ENCODE peak calls at places on chromosomes 16 and 17, in four cellular contexts. T is mammary epithelial cell, H is adrenal gland, X is tibial nerve. K is an unnamed sample.

GRCh38 chr17:82232876-82233785 is 4.3 kb downstream of the SLC16A3 start:
- DNase-seq in T (no peak), H (no peak), X (no peak), K (no peak)

GRCh38 chr17:15348030-15348429 is 6.6 kb upstream of the TEKT3 start:
- DNase-seq in T (peak; percentile 58), H (no peak), X (peak; percentile 23), K (no peak)

GRCh38 chr17:46894024-46894423 is 28.9 kb upstream of the GOSR2 start:
- DNase-seq in T (no peak), H (no peak), X (no peak), K (no peak)

GRCh38 chr16:55832788-55833583 is at the start of gene CES1:
- DNase-seq in T (no peak), H (peak; percentile 31), X (peak; percentile 68), K (no peak)

GRCh38 chr16:23848958-23849357 is 13.2 kb downstream of the PRKCB start:
- DNase-seq in T (no peak), H (no peak), X (no peak), K (no peak)

GRCh38 chr17:66661411-66661843 is 173.5 kb upstream of the CACNG5 start:
- DNase-seq in T (peak; percentile 89), H (peak; percentile 43), X (no peak), K (no peak)

GRCh38 chr17:73861543-73861942 is 217.3 kb upstream of the SDK2 start:
- DNase-seq in T (no peak), H (no peak), X (no peak), K (no peak)

GRCh38 chr17:75909812-75910274 is 5.2 kb upstream of the MRPL38 start:
- DNase-seq in T (peak; percentile 79), H (no peak), X (no peak), K (no peak)

GRCh38 chr16:24309222-24309905 is 53.2 kb downstream of the CACNG3 start:
- DNase-seq in T (peak; percentile 44), H (peak; percentile 73), X (no peak), K (no peak)

GRCh38 chr17:19646788-19647696 is 1.5 kb upstream of the ALDH3A2 start:
- DNase-seq in T (peak; percentile 27), H (peak; percentile 81), X (no peak), K (no peak)

GRCh38 chr17:47884905-47885735 is 10.9 kb upstream of the SP2 start:
- DNase-seq in T (no peak), H (no peak), X (no peak), K (no peak)

GRCh38 chr16:17647879-17648649 is 177.3 kb upstream of the XYLT1 start:
- DNase-seq in T (no peak), H (no peak), X (no peak), K (no peak)

GRCh38 chr17:10673318-10673717 is 16.2 kb upstream of the MYH3 start:
- DNase-seq in T (no peak), H (no peak), X (no peak), K (no peak)

GRCh38 chr16:82874251-82874650 is 247.5 kb downstream of the CDH13 start:
- DNase-seq in T (no peak), H (no peak), X (no peak), K (no peak)

GRCh38 chr17:76657505-76658386 is 14.2 kb upstream of the ST6GALNAC1 start:
- DNase-seq in T (no peak), H (no peak), X (no peak), K (no peak)

GRCh38 chr16:21598676-21599157 is 660 bp upstream of the METTL9 start:
- DNase-seq in T (peak; percentile 6), H (no peak), X (peak; percentile 9), K (peak; percentile 62)

GRCh38 chr17:78173025-78173715 is 4.8 kb downstream of the SYNGR2 start:
- DNase-seq in T (no peak), H (peak; percentile 43), X (no peak), K (no peak)

GRCh38 chr17:28173801-28174200 is 131.3 kb downstream of the NLK start:
- DNase-seq in T (no peak), H (no peak), X (no peak), K (no peak)

GRCh38 chr17:30928584-30928983 is 6.8 kb downstream of the ADAP2 start:
- DNase-seq in T (no peak), H (no peak), X (no peak), K (no peak)

GRCh38 chr16:28555593-28555992 is 1.9 kb downstream of the SGF29 start:
- DNase-seq in T (no peak), H (no peak), X (no peak), K (no peak)

GRCh38 chr17:4940625-4941021 is 555 bp downstream of the RNF167 start:
- DNase-seq in T (no peak), H (no peak), X (no peak), K (peak; percentile 74)

GRCh38 chr17:46208997-46209396 is 15.8 kb upstream of the KANSL1 start:
- DNase-seq in T (no peak), H (no peak), X (no peak), K (no peak)

GRCh38 chr16:4659363-4660353 is 33.7 kb upstream of the NUDT16L1 start:
- DNase-seq in T (no peak), H (no peak), X (no peak), K (no peak)

GRCh38 chr17:64200080-64201042 is 62.7 kb downstream of the TEX2 start:
- DNase-seq in T (no peak), H (no peak), X (no peak), K (no peak)

GRCh38 chr17:35119370-35120185 is at the start of gene RAD51D:
- DNase-seq in T (peak; percentile 55), H (peak; percentile 67), X (peak; percentile 58), K (peak; percentile 92)

GRCh38 chr17:2482218-2482617 is 29.5 kb downstream of the METTL16 start:
- DNase-seq in T (no peak), H (no peak), X (no peak), K (no peak)
- H3K4me1 ChIP-seq in T (peaks cover 20% of the 10 kb centered on the region), H (peaks cover 19% of the 10 kb centered on the region), X (no peaks in the 10 kb centered on the region), K (peaks cover 18% of the 10 kb centered on the region)

GRCh38 chr17:61451538-61452300 is 503 bp upstream of the TBX4 start:
- DNase-seq in T (no peak), H (no peak), X (no peak), K (no peak)
- H3K4me3 ChIP-seq in T (no peak overlapping the region), H (peak overlapping the region; percentile 45), X (peak overlapping the region; percentile 43), K (no peak overlapping the region)

GRCh38 chr17:57597101-57597500 is 148.0 kb downstream of the CCDC182 start:
- DNase-seq in T (no peak), H (no peak), X (no peak), K (no peak)

GRCh38 chr17:57597531-57598453 is 147.3 kb downstream of the CCDC182 start:
- DNase-seq in T (peak; percentile 49), H (peak; percentile 75), X (peak; percentile 80), K (peak; percentile 59)

GRCh38 chr17:57594767-57595166 is 150.3 kb downstream of the CCDC182 start:
- DNase-seq in T (no peak), H (no peak), X (no peak), K (no peak)

GRCh38 chr17:57595426-57595825 is 149.7 kb downstream of the CCDC182 start:
- DNase-seq in T (no peak), H (peak; percentile 5), X (no peak), K (no peak)

GRCh38 chr17:57595942-57596695 is 149.0 kb downstream of the CCDC182 start:
- DNase-seq in T (no peak), H (peak; percentile 19), X (no peak), K (no peak)
- H3K4me1 ChIP-seq in T (peaks cover 2% of the 10 kb centered on the region), H (peaks cover 6% of the 10 kb centered on the region), X (no peaks in the 10 kb centered on the region), K (peaks cover 45% of the 10 kb centered on the region)

DNA sequence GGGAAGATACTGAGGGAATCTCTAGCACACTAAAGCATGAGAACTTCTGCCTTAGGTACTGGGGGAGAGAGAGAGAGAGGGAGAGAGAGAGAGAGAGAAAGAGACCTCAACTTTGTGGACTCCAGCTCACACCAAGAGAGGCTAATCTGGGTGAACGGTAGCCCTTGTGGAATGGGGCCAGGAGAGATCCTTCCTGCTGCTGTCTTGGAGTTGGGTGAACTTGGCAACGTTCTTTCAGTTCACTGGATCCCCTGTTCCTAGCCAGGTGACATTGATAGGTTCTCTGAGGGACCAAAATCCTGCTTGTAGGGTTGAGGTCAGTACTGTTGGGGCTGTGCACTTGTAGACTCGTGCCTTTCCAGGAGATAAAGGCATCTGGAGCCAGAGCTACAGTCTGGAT is 26.5 kb upstream of the WFIKKN2 start:
- DNase-seq in T (no peak), H (no peak), X (no peak), K (no peak)
- H3K4me3 ChIP-seq in T (no peak overlapping the region), H (no peak overlapping the region), X (no peak overlapping the region), K (no peak overlapping the region)

DNA sequence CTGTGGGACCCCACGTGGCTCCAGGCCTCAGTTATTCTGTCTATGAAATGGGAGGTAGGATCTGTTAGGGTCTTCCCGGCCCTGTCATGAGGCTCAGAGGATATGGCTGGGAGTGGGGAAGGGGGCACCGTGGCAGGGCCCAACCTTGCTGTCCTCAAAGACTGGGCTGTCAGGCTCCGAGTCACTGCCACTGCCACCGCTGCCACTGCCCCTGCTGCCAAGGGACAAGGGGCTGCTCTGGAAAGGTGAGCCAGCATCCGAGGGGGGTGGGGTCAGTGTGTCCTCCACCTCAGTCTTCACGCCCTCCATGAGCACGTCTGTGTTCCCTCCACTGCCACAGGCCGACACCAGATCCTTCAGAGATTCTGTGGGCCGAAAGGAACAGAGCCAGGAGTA is 19.2 kb downstream of the SREBF1 start:
- DNase-seq in T (no peak), H (peak; percentile 43), X (no peak), K (no peak)
- H3K4me1 ChIP-seq in T (peaks cover 45% of the 10 kb centered on the region), H (peaks cover 48% of the 10 kb centered on the region), X (no peaks in the 10 kb centered on the region), K (peaks cover 48% of the 10 kb centered on the region)

GRCh38 chr17:32646941-32647340 is 160.1 kb downstream of the CDK5R1 start:
- DNase-seq in T (no peak), H (no peak), X (no peak), K (no peak)
- H3K4me3 ChIP-seq in T (no peak overlapping the region), H (no peak overlapping the region), X (no peak overlapping the region), K (no peak overlapping the region)

DNA sequence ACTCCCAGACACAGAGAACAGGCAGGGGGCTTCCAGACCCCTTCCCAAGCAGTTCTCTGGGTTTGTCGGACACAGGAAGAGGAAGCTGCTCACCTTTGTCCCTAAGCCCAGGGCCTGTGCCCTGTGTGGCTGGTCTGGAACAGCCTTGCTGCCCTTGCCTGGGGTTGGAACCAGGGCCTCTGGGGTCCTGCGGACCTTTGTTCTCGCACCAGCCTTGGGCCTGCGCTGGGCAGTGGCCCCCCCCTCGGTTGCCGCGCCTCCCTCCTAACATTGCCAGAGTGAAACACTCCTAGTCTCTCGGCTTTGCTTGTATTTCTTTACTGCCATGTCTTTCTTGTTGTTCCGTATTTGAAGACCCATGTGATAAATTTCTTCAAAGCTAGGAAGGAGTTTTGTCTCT is 8.5 kb upstream of the IL17C start:
- DNase-seq in T (no peak), H (no peak), X (no peak), K (no peak)
- H3K4me1 ChIP-seq in T (peaks cover 12% of the 10 kb centered on the region), H (no peaks in the 10 kb centered on the region), X (no peaks in the 10 kb centered on the region), K (peaks cover 18% of the 10 kb centered on the region)

GRCh38 chr16:57620316-57621231 is 7.9 kb upstream of the ADGRG1 start:
- DNase-seq in T (peak; percentile 71), H (peak; percentile 9), X (no peak), K (no peak)
- H3K4me3 ChIP-seq in T (peak overlapping the region; percentile 80), H (no peak overlapping the region), X (no peak overlapping the region), K (no peak overlapping the region)

GRCh38 chr16:73065617-73066313 is 17.8 kb upstream of the ZFHX3 start:
- DNase-seq in T (no peak), H (no peak), X (no peak), K (no peak)
- H3K4me1 ChIP-seq in T (peaks cover 49% of the 10 kb centered on the region), H (peaks cover 26% of the 10 kb centered on the region), X (no peaks in the 10 kb centered on the region), K (no peaks in the 10 kb centered on the region)

K was measured in Karpas-422.